ENCODE peak calls at places on chromosomes 13 and 19, in eight cellular contexts. X, H, P, J, F, Z, A and I are unnamed samples. For H3K36me3 and H3K27me3, the result is how much of the 10 kb centered on the place peaks cover.

GRCh38 chr13:73984949-73985691 is 149.1 kb downstream of the KLF12 start:
- DNase-seq in X (peak), H (no peak), P (no peak), J (no peak), F (peak), Z (no peak), A (no peak), I (no peak)

GRCh38 chr19:37966211-37967072 is 59.4 kb downstream of the SIPA1L3 start:
- DNase-seq in X (no peak), H (no peak), P (no peak), J (no peak), F (no peak), Z (peak), A (no peak), I (peak)

GRCh38 chr13:26529441-26529840 is 28.0 kb upstream of the WASF3 start:
- DNase-seq in X (no peak), H (no peak), P (no peak), J (peak), F (no peak), Z (peak), A (peak), I (peak)

GRCh38 chr13:105971312-105971711 is 564.1 kb downstream of the EFNB2 start:
- DNase-seq in X (no peak), H (no peak), P (no peak), J (peak), F (no peak), Z (no peak), A (no peak), I (no peak)

GRCh38 chr19:33383722-33384292 is 10.3 kb downstream of the CEBPG start:
- DNase-seq in X (no peak), H (no peak), P (no peak), J (no peak), F (no peak), Z (no peak), A (no peak), I (no peak)

GRCh38 chr13:80458546-80458945 is 117.6 kb upstream of the SPRY2 start:
- DNase-seq in X (no peak), H (no peak), P (no peak), J (no peak), F (no peak), Z (no peak), A (no peak), I (no peak)

GRCh38 chr13:75494491-75494890 is 12.5 kb upstream of the TBC1D4 start:
- DNase-seq in X (no peak), H (no peak), P (no peak), J (no peak), F (no peak), Z (peak), A (no peak), I (no peak)

GRCh38 chr13:87057807-87058520 is 613.2 kb upstream of the SLITRK5 start:
- DNase-seq in X (no peak), H (no peak), P (no peak), J (no peak), F (no peak), Z (peak), A (no peak), I (no peak)

GRCh38 chr19:31338069-31338767 is 11.0 kb downstream of the TSHZ3 start:
- DNase-seq in X (no peak), H (peak), P (peak), J (peak), F (no peak), Z (peak), A (peak), I (peak)

GRCh38 chr13:76980075-76980718 is 11.7 kb upstream of the CLN5 start:
- DNase-seq in X (peak), H (peak), P (peak), J (peak), F (peak), Z (peak), A (peak), I (peak)

DNA sequence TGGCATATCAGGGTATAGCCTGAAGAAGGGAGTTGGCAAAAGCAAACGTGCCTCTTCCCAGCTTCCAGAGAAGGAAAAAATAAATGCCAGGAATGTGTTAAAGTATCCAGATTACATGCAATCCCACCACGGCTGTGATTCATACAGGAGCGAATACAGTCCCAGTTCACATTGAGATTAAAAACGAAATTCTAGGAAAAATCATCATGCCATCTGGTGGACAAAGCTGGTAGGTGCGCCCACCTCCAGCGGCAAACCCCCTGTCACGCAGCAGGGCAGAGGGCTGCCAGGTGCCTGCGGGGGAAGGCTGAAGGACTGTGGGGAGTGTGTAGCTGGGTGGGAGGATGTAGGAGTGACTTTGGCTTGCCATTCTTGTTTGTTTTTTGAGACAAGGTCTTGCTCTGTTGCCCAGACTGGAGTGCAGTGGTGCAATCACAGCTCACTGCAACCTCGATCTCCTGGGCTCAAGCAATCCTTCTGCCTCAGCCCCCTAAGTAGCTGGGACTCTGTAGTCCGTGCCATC is 6.4 kb upstream of the DMWD start:
- DNase-seq in X (peak), H (peak), P (peak), J (peak), F (peak), Z (peak), A (peak), I (peak)
- H3K4me3 ChIP-seq in X (no peak), H (no peak), P (no peak), J (no peak), F (no peak), Z (no peak), A (no peak), I (no peak)

DNA sequence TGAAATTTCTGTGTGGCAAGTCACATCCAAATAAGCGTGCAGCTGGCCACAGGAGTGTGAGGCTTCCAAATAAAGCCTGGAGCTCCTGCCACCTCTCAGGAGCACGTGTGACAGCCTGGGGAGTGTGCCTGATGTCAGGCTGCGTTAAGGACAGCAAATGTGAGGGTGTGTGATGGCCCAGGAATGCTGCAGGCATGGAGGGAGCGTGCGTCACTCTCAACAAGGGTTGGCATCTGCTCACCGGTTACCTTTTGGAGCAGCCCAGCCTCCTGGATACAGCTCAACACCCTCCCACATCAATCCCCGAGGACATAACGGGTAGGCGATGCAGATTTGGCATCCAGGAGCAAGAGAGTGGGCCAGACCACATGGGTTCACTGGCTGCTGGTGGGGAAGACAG is 19.0 kb downstream of the NUMBL start:
- DNase-seq in X (no peak), H (no peak), P (no peak), J (no peak), F (no peak), Z (no peak), A (no peak), I (no peak)
- H3K36me3 ChIP-seq in X (under half), H (half or more), P (under half), J (under half), F (under half), Z (half or more), A (under half), I (under half)

GRCh38 chr13:112056739-112057433 is 10.1 kb upstream of the SOX1 start:
- DNase-seq in X (no peak), H (no peak), P (no peak), J (peak), F (no peak), Z (no peak), A (no peak), I (peak)
- H3K27me3 ChIP-seq in X (under half), H (half or more), P (half or more), J (half or more), F (under half), Z (half or more), A (under half), I (half or more)

DNA sequence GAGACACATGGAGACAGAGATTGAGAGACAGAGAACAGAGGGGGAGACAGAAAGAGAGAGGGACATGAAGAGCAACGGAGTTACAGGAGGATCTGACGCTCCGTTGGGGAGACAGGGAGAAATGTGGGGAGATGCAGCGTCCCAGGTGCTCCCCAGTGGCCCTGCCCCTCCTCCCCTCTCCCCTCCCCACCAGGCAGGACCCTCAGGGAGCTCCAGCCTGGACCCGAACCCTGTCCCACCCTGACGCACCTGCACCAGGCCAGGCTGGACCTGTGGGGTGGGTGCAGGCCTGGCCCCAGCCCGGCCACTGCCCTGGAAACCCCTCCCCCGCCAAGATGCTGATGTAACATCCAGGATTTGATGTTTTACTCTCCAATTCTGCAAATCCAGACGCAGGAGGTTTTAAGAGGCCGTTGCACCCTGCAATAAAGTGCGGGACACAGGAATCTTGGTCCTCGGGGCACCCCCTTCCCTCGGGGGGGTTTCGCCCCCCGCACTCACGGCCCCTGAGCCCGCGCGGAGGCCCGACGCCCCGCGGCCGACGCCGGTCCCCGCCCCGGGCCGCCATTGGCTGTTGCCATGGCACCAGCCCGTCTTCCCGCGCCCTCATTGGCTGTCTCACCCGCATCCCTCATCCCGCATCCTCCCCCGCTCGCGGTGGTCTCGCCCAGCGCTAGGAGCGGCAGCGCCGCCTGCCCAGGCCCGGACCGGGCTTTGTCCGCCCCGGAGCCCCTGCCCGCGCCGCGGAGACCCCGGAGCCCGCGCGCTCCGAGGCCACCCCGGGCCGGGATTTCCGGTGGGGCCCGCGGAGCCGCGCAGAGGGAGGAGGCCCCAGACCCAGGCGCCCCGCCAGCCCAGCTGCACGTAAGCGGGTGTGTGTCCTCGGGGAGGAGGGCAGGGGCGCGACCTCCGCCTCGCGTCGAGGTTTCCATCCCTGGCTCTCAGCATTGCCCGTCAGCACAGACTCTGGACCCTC is at the start of gene APC2:
- DNase-seq in X (peak), H (no peak), P (no peak), J (peak), F (no peak), Z (peak), A (no peak), I (peak)
- H3K4me3 ChIP-seq in X (no peak), H (no peak), P (no peak), J (peak), F (no peak), Z (peak), A (no peak), I (peak)

GRCh38 chr19:12944064-12944674 is 1.5 kb upstream of the RAD23A start:
- DNase-seq in X (no peak), H (no peak), P (no peak), J (no peak), F (no peak), Z (no peak), A (no peak), I (peak)
- H3K36me3 ChIP-seq in X (half or more), H (half or more), P (under half), J (under half), F (under half), Z (half or more), A (under half), I (half or more)

GRCh38 chr19:47411101-47411500 is 8.2 kb downstream of the MEIS3 start:
- DNase-seq in X (no peak), H (no peak), P (no peak), J (no peak), F (no peak), Z (peak), A (no peak), I (no peak)

GRCh38 chr19:47415953-47416666 is 3.2 kb downstream of the MEIS3 start:
- DNase-seq in X (no peak), H (no peak), P (no peak), J (no peak), F (no peak), Z (no peak), A (no peak), I (no peak)

GRCh38 chr19:47416667-47417033 is 2.7 kb downstream of the MEIS3 start:
- DNase-seq in X (no peak), H (no peak), P (no peak), J (no peak), F (no peak), Z (no peak), A (no peak), I (no peak)

GRCh38 chr19:47414469-47414868 is 4.9 kb downstream of the MEIS3 start:
- DNase-seq in X (no peak), H (no peak), P (no peak), J (peak), F (no peak), Z (no peak), A (peak), I (peak)

GRCh38 chr19:47413941-47414340 is 5.4 kb downstream of the MEIS3 start:
- DNase-seq in X (no peak), H (no peak), P (no peak), J (no peak), F (no peak), Z (no peak), A (no peak), I (no peak)
- H3K27me3 ChIP-seq in X (under half), H (half or more), P (under half), J (under half), F (under half), Z (under half), A (under half), I (under half)

GRCh38 chr19:19338082-19338481 is 17.5 kb downstream of the MAU2 start:
- DNase-seq in X (no peak), H (no peak), P (no peak), J (no peak), F (no peak), Z (peak), A (no peak), I (no peak)
- H3K4me3 ChIP-seq in X (no peak), H (no peak), P (no peak), J (no peak), F (no peak), Z (no peak), A (no peak), I (no peak)

GRCh38 chr19:7458675-7459074 is 30.2 kb downstream of the PEX11G start:
- DNase-seq in X (no peak), H (no peak), P (no peak), J (no peak), F (no peak), Z (no peak), A (no peak), I (no peak)

GRCh38 chr19:7461841-7462629 is 26.8 kb downstream of the PEX11G start:
- DNase-seq in X (no peak), H (no peak), P (no peak), J (peak), F (no peak), Z (no peak), A (no peak), I (peak)

GRCh38 chr19:7456964-7457541 is 31.8 kb downstream of the PEX11G start:
- DNase-seq in X (no peak), H (no peak), P (no peak), J (no peak), F (no peak), Z (no peak), A (no peak), I (no peak)

GRCh38 chr19:7460562-7460966 is 28.3 kb downstream of the PEX11G start:
- DNase-seq in X (no peak), H (no peak), P (no peak), J (no peak), F (no peak), Z (peak), A (no peak), I (no peak)

GRCh38 chr19:7459773-7460172 is 29.1 kb downstream of the PEX11G start:
- DNase-seq in X (no peak), H (no peak), P (no peak), J (no peak), F (no peak), Z (no peak), A (no peak), I (no peak)
- H3K36me3 ChIP-seq in X (half or more), H (half or more), P (under half), J (under half), F (under half), Z (half or more), A (under half), I (under half)